ENCODE peak calls at places on chromosome 21, in four cellular contexts. One of them, this sample, is unnamed.

GRCh38 chr21:29322570-29322957 is 23.8 kb downstream of the BACH1 start:
- DNase-seq in small intestine: no peak
- DNase-seq in hepatocyte: no peak
- DNase-seq in uterus: no peak
- DNase-seq in this sample: no peak

GRCh38 chr21:31446206-31446900 is 102.3 kb upstream of the TIAM1 start:
- DNase-seq in small intestine: peak; percentile 8
- DNase-seq in hepatocyte: no peak
- DNase-seq in uterus: no peak
- DNase-seq in this sample: peak; percentile 6

GRCh38 chr21:20856926-20857325 is 141.3 kb upstream of the NCAM2 start:
- DNase-seq in uterus: no peak
- DNase-seq in small intestine: no peak
- DNase-seq in hepatocyte: peak; percentile 29
- DNase-seq in this sample: no peak

GRCh38 chr21:32335601-32336575 is 37.2 kb downstream of the MRAP start:
- DNase-seq in hepatocyte: no peak
- DNase-seq in small intestine: no peak
- DNase-seq in uterus: no peak
- DNase-seq in this sample: no peak

GRCh38 chr21:31967334-31967733 is 94.5 kb downstream of the HUNK start:
- DNase-seq in small intestine: no peak
- DNase-seq in hepatocyte: no peak
- DNase-seq in uterus: no peak
- DNase-seq in this sample: no peak

GRCh38 chr21:32770514-32771133 is 931 bp downstream of the PAXBP1 start:
- DNase-seq in hepatocyte: peak; percentile 41
- DNase-seq in small intestine: peak; percentile 20
- DNase-seq in uterus: no peak
- DNase-seq in this sample: no peak

GRCh38 chr21:34336245-34336644 is 27.6 kb upstream of the KCNE2 start:
- DNase-seq in small intestine: no peak
- DNase-seq in hepatocyte: no peak
- DNase-seq in uterus: no peak
- DNase-seq in this sample: no peak

GRCh38 chr21:35252831-35253230 is 203.7 kb upstream of the RUNX1 start:
- DNase-seq in uterus: no peak
- DNase-seq in small intestine: no peak
- DNase-seq in hepatocyte: no peak
- DNase-seq in this sample: no peak

GRCh38 chr21:26011292-26011940 is 159.2 kb downstream of the APP start:
- DNase-seq in uterus: no peak
- DNase-seq in small intestine: no peak
- DNase-seq in hepatocyte: no peak
- DNase-seq in this sample: no peak

GRCh38 chr21:33402011-33402979 is 918 bp upstream of the IFNGR2 start:
- DNase-seq in hepatocyte: peak; percentile 78
- DNase-seq in small intestine: no peak
- DNase-seq in uterus: peak; percentile 78
- DNase-seq in this sample: no peak

GRCh38 chr21:32278068-32278467 is 781 bp downstream of the MIS18A start:
- DNase-seq in hepatocyte: peak; percentile 19
- DNase-seq in uterus: no peak
- DNase-seq in small intestine: no peak
- DNase-seq in this sample: no peak

GRCh38 chr21:38286739-38287426 is 30.1 kb downstream of the KCNJ15 start:
- DNase-seq in hepatocyte: no peak
- DNase-seq in small intestine: no peak
- DNase-seq in uterus: no peak
- DNase-seq in this sample: no peak

GRCh38 chr21:25215698-25216384 is 391.4 kb downstream of the MRPL39 start:
- DNase-seq in small intestine: no peak
- DNase-seq in hepatocyte: no peak
- DNase-seq in uterus: no peak
- DNase-seq in this sample: no peak

GRCh38 chr21:31612889-31613785 is 46.4 kb upstream of the SOD1 start:
- DNase-seq in small intestine: no peak
- DNase-seq in hepatocyte: no peak
- DNase-seq in uterus: no peak
- DNase-seq in this sample: no peak

GRCh38 chr21:33155005-33155404 is 74.7 kb upstream of the IFNAR2 start:
- DNase-seq in uterus: no peak
- DNase-seq in hepatocyte: no peak
- DNase-seq in small intestine: no peak
- DNase-seq in this sample: no peak

GRCh38 chr21:31184462-31184861 is 146.2 kb upstream of the KRTAP19-8 start:
- DNase-seq in small intestine: no peak
- DNase-seq in hepatocyte: no peak
- DNase-seq in uterus: no peak
- DNase-seq in this sample: peak; percentile 37

GRCh38 chr21:28152729-28153128 is 839.9 kb downstream of the LTN1 start:
- DNase-seq in hepatocyte: no peak
- DNase-seq in uterus: no peak
- DNase-seq in small intestine: no peak
- DNase-seq in this sample: no peak

GRCh38 chr21:21156397-21156796 is 158.2 kb downstream of the NCAM2 start:
- DNase-seq in uterus: no peak
- DNase-seq in hepatocyte: no peak
- DNase-seq in small intestine: no peak
- DNase-seq in this sample: no peak

GRCh38 chr21:16215193-16215592 is 485.4 kb downstream of the USP25 start:
- DNase-seq in hepatocyte: no peak
- DNase-seq in uterus: no peak
- DNase-seq in small intestine: no peak
- DNase-seq in this sample: no peak

GRCh38 chr21:39182484-39183271 is 573 bp downstream of the PSMG1 start:
- DNase-seq in uterus: peak; percentile 29
- DNase-seq in small intestine: peak; percentile 43
- DNase-seq in hepatocyte: no peak
- DNase-seq in this sample: no peak

GRCh38 chr21:42429021-42429420 is 25.3 kb downstream of the UBASH3A start:
- DNase-seq in hepatocyte: no peak
- DNase-seq in uterus: no peak
- DNase-seq in small intestine: no peak
- DNase-seq in this sample: no peak

GRCh38 chr21:15439726-15440125 is 290.1 kb upstream of the USP25 start:
- DNase-seq in hepatocyte: no peak
- DNase-seq in uterus: no peak
- DNase-seq in small intestine: no peak
- DNase-seq in this sample: no peak

GRCh38 chr21:14383596-14384210 is 757 bp upstream of the HSPA13 start:
- DNase-seq in hepatocyte: peak; percentile 8
- DNase-seq in uterus: no peak
- DNase-seq in small intestine: peak; percentile 2
- DNase-seq in this sample: no peak

GRCh38 chr21:34724131-34724856 is 55.5 kb downstream of the CLIC6 start:
- DNase-seq in hepatocyte: no peak
- DNase-seq in small intestine: no peak
- DNase-seq in uterus: no peak
- DNase-seq in this sample: no peak

GRCh38 chr21:33069994-33070811 is at the start of gene OLIG1:
- DNase-seq in hepatocyte: peak; percentile 18
- DNase-seq in small intestine: peak; percentile 11
- DNase-seq in uterus: no peak
- DNase-seq in this sample: no peak

GRCh38 chr21:26674324-26674723 is 101.2 kb upstream of the CYYR1 start:
- DNase-seq in small intestine: no peak
- DNase-seq in hepatocyte: no peak
- DNase-seq in uterus: no peak
- DNase-seq in this sample: no peak

GRCh38 chr21:26165331-26165730 is 5.2 kb downstream of the APP start:
- DNase-seq in small intestine: no peak
- DNase-seq in hepatocyte: no peak
- DNase-seq in uterus: no peak
- DNase-seq in this sample: no peak

GRCh38 chr21:34598931-34599400 is 15.9 kb downstream of the RCAN1 start:
- DNase-seq in hepatocyte: no peak
- DNase-seq in uterus: no peak
- DNase-seq in small intestine: peak; percentile 78
- DNase-seq in this sample: no peak

GRCh38 chr21:29490016-29490415 is 191.3 kb downstream of the BACH1 start:
- DNase-seq in hepatocyte: no peak
- DNase-seq in uterus: no peak
- DNase-seq in small intestine: no peak
- DNase-seq in this sample: no peak

GRCh38 chr21:35291963-35292627 is 243.0 kb upstream of the RUNX1 start:
- DNase-seq in small intestine: no peak
- DNase-seq in hepatocyte: no peak
- DNase-seq in uterus: no peak
- DNase-seq in this sample: no peak

GRCh38 chr21:40765771-40766170 is 81.2 kb downstream of the DSCAM start:
- DNase-seq in hepatocyte: no peak
- DNase-seq in small intestine: no peak
- DNase-seq in uterus: no peak
- DNase-seq in this sample: no peak

GRCh38 chr21:14673649-14674048 is 127.5 kb upstream of the SAMSN1 start:
- DNase-seq in hepatocyte: no peak
- DNase-seq in uterus: no peak
- DNase-seq in small intestine: no peak
- DNase-seq in this sample: no peak

GRCh38 chr21:31945576-31945975 is 72.8 kb downstream of the HUNK start:
- DNase-seq in uterus: no peak
- DNase-seq in hepatocyte: peak; percentile 73
- DNase-seq in small intestine: no peak
- DNase-seq in this sample: no peak

GRCh38 chr21:34890724-34891609 is 158.1 kb downstream of the RUNX1 start:
- DNase-seq in uterus: no peak
- DNase-seq in hepatocyte: peak; percentile 52
- DNase-seq in small intestine: peak; percentile 25
- DNase-seq in this sample: no peak

GRCh38 chr21:42474043-42474831 is 21.8 kb downstream of the RSPH1 start:
- DNase-seq in small intestine: peak; percentile 99
- DNase-seq in hepatocyte: peak; percentile 92
- DNase-seq in uterus: no peak
- DNase-seq in this sample: no peak

DNA sequence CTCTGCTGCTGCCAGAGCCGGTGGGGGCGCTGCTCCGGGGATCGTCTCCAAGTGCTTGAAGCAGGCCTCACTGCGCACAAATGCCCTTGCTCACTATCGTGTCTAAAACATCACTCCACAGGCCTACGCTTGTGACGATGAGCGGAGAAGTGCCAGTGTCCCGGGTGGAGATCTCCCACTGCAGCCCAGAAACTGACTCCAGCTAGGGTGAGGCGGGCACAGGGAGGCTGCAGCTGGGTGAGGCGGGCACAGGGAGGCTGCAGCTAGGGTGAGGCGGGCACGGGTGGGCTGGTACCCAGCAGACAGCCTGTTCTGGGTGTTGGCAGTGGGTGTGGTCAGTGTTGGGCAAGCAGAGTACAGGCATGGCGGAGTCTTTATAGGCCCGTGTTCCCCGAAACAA is 22.7 kb upstream of the PDXK start:
- DNase-seq in hepatocyte: no peak
- DNase-seq in uterus: no peak
- DNase-seq in small intestine: no peak
- DNase-seq in this sample: no peak
- H3K9me3 ChIP-seq in hepatocyte: no peaks in the 10 kb centered on the region
- H3K9me3 ChIP-seq in uterus: no peaks in the 10 kb centered on the region
- H3K9me3 ChIP-seq in small intestine: no peaks in the 10 kb centered on the region
- H3K9me3 ChIP-seq in this sample: no peaks in the 10 kb centered on the region

GRCh38 chr21:22364163-22364562 is 1366.0 kb downstream of the NCAM2 start:
- DNase-seq in hepatocyte: no peak
- DNase-seq in uterus: no peak
- DNase-seq in small intestine: no peak
- DNase-seq in this sample: no peak
- H3K9me3 ChIP-seq in hepatocyte: no peaks in the 10 kb centered on the region
- H3K9me3 ChIP-seq in uterus: no peaks in the 10 kb centered on the region
- H3K9me3 ChIP-seq in small intestine: no peaks in the 10 kb centered on the region
- H3K9me3 ChIP-seq in this sample: no peaks in the 10 kb centered on the region

GRCh38 chr21:44572959-44573583 is 458 bp upstream of the KRTAP10-4 start:
- DNase-seq in hepatocyte: no peak
- DNase-seq in small intestine: no peak
- DNase-seq in uterus: no peak
- DNase-seq in this sample: no peak

GRCh38 chr21:44578371-44579055 is 1.9 kb downstream of the KRTAP10-5 start:
- DNase-seq in uterus: no peak
- DNase-seq in small intestine: no peak
- DNase-seq in hepatocyte: no peak
- DNase-seq in this sample: no peak

GRCh38 chr21:44574457-44575306 is 1.2 kb downstream of the KRTAP10-4 start:
- DNase-seq in uterus: no peak
- DNase-seq in hepatocyte: peak; percentile 67
- DNase-seq in small intestine: peak; percentile 83
- DNase-seq in this sample: no peak

GRCh38 chr21:44575307-44576024 is 1.9 kb downstream of the KRTAP10-4 start:
- DNase-seq in small intestine: no peak
- DNase-seq in uterus: no peak
- DNase-seq in hepatocyte: no peak
- DNase-seq in this sample: no peak

DNA sequence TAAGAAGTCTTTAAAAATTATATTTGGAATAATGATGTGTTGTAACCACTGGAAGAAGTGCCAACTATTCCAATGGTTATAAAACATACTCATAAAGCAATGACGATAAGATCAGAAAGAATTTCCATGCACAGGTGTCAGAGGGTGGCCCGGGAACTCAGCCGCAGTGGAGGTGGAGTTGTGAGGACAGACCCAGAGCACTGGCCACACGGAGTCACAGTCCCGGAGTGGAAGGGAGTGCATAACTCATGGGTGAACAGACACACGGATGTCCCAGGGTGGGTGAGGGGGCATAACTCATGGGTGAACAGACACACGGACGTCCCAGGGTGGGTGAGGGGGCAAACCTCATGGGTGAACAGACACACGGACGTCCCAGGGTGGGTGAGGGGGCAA is 2.5 kb downstream of the KRTAP10-4 start:
- DNase-seq in uterus: no peak
- DNase-seq in small intestine: no peak
- DNase-seq in hepatocyte: no peak
- DNase-seq in this sample: no peak
- H3K9me3 ChIP-seq in uterus: no peaks in the 10 kb centered on the region
- H3K9me3 ChIP-seq in small intestine: no peaks in the 10 kb centered on the region
- H3K9me3 ChIP-seq in hepatocyte: no peaks in the 10 kb centered on the region
- H3K9me3 ChIP-seq in this sample: no peaks in the 10 kb centered on the region

DNA sequence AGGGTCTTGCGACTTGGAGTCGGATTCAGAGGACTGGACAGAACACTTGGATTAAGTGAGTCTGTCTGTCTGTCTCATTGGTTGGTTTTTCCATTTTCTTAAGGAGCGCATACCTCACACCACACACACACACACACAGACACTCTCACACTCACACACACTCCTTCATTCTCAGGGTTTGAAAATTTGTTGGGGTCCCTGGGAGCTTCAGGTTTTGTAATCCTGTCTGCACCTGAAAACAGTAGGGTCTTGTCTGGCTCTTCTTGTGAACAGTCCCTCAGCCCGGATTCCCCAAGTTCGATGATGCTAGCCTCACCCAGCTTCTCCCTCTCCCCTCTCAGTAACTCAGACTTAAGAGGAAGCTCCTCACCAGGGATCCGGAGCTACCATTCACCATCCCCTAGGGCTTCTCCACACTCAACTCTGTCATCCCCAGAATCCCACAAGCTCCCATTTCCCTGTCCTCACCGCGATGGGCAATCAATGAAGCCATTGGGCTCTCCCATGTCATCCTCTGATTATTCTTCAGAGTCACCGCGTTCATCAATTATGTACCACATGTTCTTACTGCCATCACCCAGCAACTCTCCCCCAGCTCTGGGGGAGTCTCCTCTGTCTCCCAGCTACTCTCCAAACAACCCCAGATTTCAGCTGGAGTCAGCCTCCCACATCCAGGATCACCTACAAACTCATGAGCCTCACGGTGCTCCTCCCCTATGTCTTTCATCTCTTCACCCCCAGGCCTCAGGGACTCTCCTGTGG is 1530.9 kb upstream of the TPTE start:
- DNase-seq in uterus: no peak
- DNase-seq in hepatocyte: no peak
- DNase-seq in small intestine: no peak
- DNase-seq in this sample: no peak
- H3K9me3 ChIP-seq in uterus: no peaks in the 10 kb centered on the region
- H3K9me3 ChIP-seq in hepatocyte: peaks cover 24% of the 10 kb centered on the region
- H3K9me3 ChIP-seq in small intestine: peaks cover 16% of the 10 kb centered on the region
- H3K9me3 ChIP-seq in this sample: peaks cover 4% of the 10 kb centered on the region